ENCODE peak calls at places on chromosomes 7 and 10, in six cellular contexts. C is memory B cell, H is BJ, D is left colon, Z is SK-N-MC, X is A172. F is an unnamed sample.

GRCh38 chr7:19754521-19755116 is 18.8 kb downstream of the TMEM196 start:
- DNase-seq in C (no peak), H (peak; percentile 5), D (no peak), Z (peak; percentile 47), X (peak; percentile 77), F (no peak)

GRCh38 chr10:70174058-70174741 is 3.9 kb upstream of the SAR1A start:
- DNase-seq in C (no peak), H (no peak), D (peak; percentile 36), Z (no peak), X (peak; percentile 11), F (peak; percentile 40)

GRCh38 chr7:143417734-143418378 is 9.2 kb upstream of the EPHA1 start:
- DNase-seq in C (no peak), H (no peak), D (no peak), Z (no peak), X (no peak), F (no peak)

GRCh38 chr10:72886596-72887522 is 6.7 kb upstream of the OIT3 start:
- DNase-seq in C (no peak), H (no peak), D (no peak), Z (no peak), X (peak; percentile 3), F (no peak)

GRCh38 chr10:48881937-48882336 is 57.7 kb downstream of the LRRC18 start:
- DNase-seq in C (no peak), H (no peak), D (no peak), Z (no peak), X (no peak), F (no peak)

GRCh38 chr7:476736-477360 is 42.8 kb downstream of the PDGFA start:
- DNase-seq in C (no peak), H (no peak), D (peak; percentile 10), Z (no peak), X (no peak), F (no peak)

GRCh38 chr7:23334482-23335056 is 35.4 kb downstream of the MALSU1 start:
- DNase-seq in C (no peak), H (peak; percentile 92), D (peak; percentile 25), Z (no peak), X (peak; percentile 96), F (no peak)

GRCh38 chr7:141381794-141382453 is 169.3 kb upstream of the AGK start:
- DNase-seq in C (no peak), H (no peak), D (no peak), Z (no peak), X (no peak), F (no peak)

GRCh38 chr10:87503892-87504291 is 801 bp upstream of the MINPP1 start:
- DNase-seq in C (no peak), H (no peak), D (no peak), Z (no peak), X (no peak), F (no peak)

GRCh38 chr7:135925205-135925604 is 52.0 kb downstream of the MTPN start:
- DNase-seq in C (no peak), H (no peak), D (no peak), Z (no peak), X (no peak), F (no peak)

GRCh38 chr10:62308101-62308500 is 39.5 kb upstream of the RTKN2 start:
- DNase-seq in C (no peak), H (no peak), D (no peak), Z (no peak), X (no peak), F (no peak)

F was measured in naive thymus-derived CD4-positive, alpha-beta T cell.